ENCODE peak calls at places on chromosomes 16 and 17, in nine cellular contexts. D is fibroblast of lung; H is neuronal stem cell; B is right lobe of liver; Z is CD4-positive, CD25-positive, alpha-beta regulatory T cell; K is DND-41; S is tibial artery; N is upper lobe of right lung; E is adrenal gland. V is an unnamed sample. For H3K4me1 and H3K36me3, the result is how much of the 10 kb centered on the place peaks cover.

GRCh38 chr16:87826798-87827587 is 42.3 kb downstream of the SLC7A5 start:
- DNase-seq in Z (no peak), K (no peak), B (no peak), S (no peak), D (no peak), H (no peak), E (no peak), N (no peak), V (no peak)

GRCh38 chr17:68089881-68090280 is 54.3 kb downstream of the KPNA2 start:
- DNase-seq in K (peak), D (peak), N (peak), B (peak), Z (no peak), S (no peak), E (peak), H (no peak), V (no peak)

GRCh38 chr16:21634216-21634615 is 18.2 kb downstream of the IGSF6 start:
- DNase-seq in K (no peak), N (no peak), Z (no peak), D (no peak), S (no peak), H (no peak), E (peak), B (peak), V (no peak)

GRCh38 chr17:21678451-21679081 is 13.8 kb upstream of the KCNJ18 start:
- DNase-seq in D (no peak), S (peak), K (no peak), Z (no peak), H (no peak), E (no peak), N (peak), B (no peak), V (no peak)

GRCh38 chr17:39116224-39116623 is 35.2 kb downstream of the PLXDC1 start:
- DNase-seq in K (no peak), H (no peak), D (no peak), Z (no peak), N (no peak), S (no peak), E (no peak), B (no peak), V (no peak)

GRCh38 chr16:22843856-22844255 is 29.9 kb downstream of the HS3ST2 start:
- DNase-seq in H (no peak), N (no peak), K (no peak), E (no peak), S (no peak), B (no peak), Z (no peak), D (no peak), V (no peak)

GRCh38 chr17:79631640-79632431 is 21.0 kb upstream of the RBFOX3 start:
- DNase-seq in H (no peak), N (peak), D (no peak), Z (no peak), B (peak), E (peak), K (no peak), S (peak), V (no peak)

GRCh38 chr17:38605852-38606645 is at the start of gene SRCIN1:
- DNase-seq in D (peak), H (peak), E (no peak), Z (peak), K (peak), B (peak), N (peak), S (no peak), V (no peak)

GRCh38 chr17:56833023-56833811 is 503 bp downstream of the C17orf67 start:
- DNase-seq in E (peak), D (peak), H (peak), K (peak), S (peak), B (peak), Z (peak), N (peak), V (peak)

GRCh38 chr17:16511515-16511914 is 19.5 kb upstream of the LRRC75A start:
- DNase-seq in D (no peak), H (no peak), S (peak), B (no peak), E (no peak), Z (no peak), K (no peak), N (no peak), V (no peak)

GRCh38 chr17:68327823-68328557 is 36.7 kb downstream of the ARSG start:
- DNase-seq in E (no peak), S (no peak), H (no peak), D (no peak), Z (no peak), N (no peak), B (no peak), K (no peak), V (no peak)

GRCh38 chr16:14309906-14310305 is 238.8 kb downstream of the MRTFB start:
- DNase-seq in K (no peak), D (peak), H (no peak), N (no peak), S (no peak), B (no peak), E (no peak), Z (no peak), V (no peak)

GRCh38 chr16:88773812-88774291 is 11.2 kb downstream of the PIEZO1 start:
- DNase-seq in N (peak), S (no peak), D (peak), B (peak), Z (no peak), K (no peak), H (no peak), E (peak), V (no peak)

GRCh38 chr17:17836818-17837379 is at the start of gene SREBF1:
- DNase-seq in S (no peak), N (peak), K (peak), Z (no peak), E (peak), B (peak), D (peak), H (peak), V (peak)

GRCh38 chr17:7084058-7084457 is 4.0 kb upstream of the CLEC10A start:
- DNase-seq in Z (no peak), E (no peak), H (no peak), K (no peak), B (no peak), S (peak), D (peak), N (no peak), V (no peak)

GRCh38 chr16:60582528-60582927 is 1453.7 kb downstream of the CDH8 start:
- DNase-seq in E (no peak), Z (no peak), N (no peak), D (no peak), K (no peak), B (no peak), S (no peak), H (no peak), V (no peak)

GRCh38 chr16:84548971-84549844 is 44.7 kb upstream of the MEAK7 start:
- DNase-seq in S (no peak), K (no peak), N (no peak), H (no peak), E (peak), Z (peak), B (peak), D (peak), V (peak)

GRCh38 chr16:4529085-4530060 is 9.2 kb downstream of the CDIP1 start:
- DNase-seq in K (no peak), Z (peak), N (no peak), B (no peak), D (peak), H (no peak), E (no peak), S (no peak), V (no peak)

GRCh38 chr17:32483451-32484019 is 3.3 kb upstream of the CDK5R1 start:
- DNase-seq in E (peak), D (peak), N (peak), K (peak), B (peak), S (peak), H (peak), Z (peak), V (no peak)

GRCh38 chr16:11067697-11068141 is 123.4 kb downstream of the CLEC16A start:
- DNase-seq in Z (no peak), K (no peak), D (no peak), E (no peak), B (peak), S (peak), N (no peak), H (no peak), V (no peak)

GRCh38 chr16:11391576-11391975 is 46.3 kb downstream of the RMI2 start:
- DNase-seq in K (no peak), Z (no peak), D (no peak), E (no peak), B (no peak), S (no peak), H (no peak), N (peak), V (no peak)

GRCh38 chr17:68325961-68326360 is 34.7 kb downstream of the ARSG start:
- DNase-seq in B (no peak), K (no peak), D (no peak), N (no peak), E (no peak), H (no peak), Z (no peak), S (no peak), V (no peak)

GRCh38 chr16:75109732-75110243 is 6.8 kb downstream of the LDHD start:
- DNase-seq in D (no peak), N (peak), B (peak), E (peak), H (no peak), Z (no peak), S (peak), K (peak), V (no peak)

DNA sequence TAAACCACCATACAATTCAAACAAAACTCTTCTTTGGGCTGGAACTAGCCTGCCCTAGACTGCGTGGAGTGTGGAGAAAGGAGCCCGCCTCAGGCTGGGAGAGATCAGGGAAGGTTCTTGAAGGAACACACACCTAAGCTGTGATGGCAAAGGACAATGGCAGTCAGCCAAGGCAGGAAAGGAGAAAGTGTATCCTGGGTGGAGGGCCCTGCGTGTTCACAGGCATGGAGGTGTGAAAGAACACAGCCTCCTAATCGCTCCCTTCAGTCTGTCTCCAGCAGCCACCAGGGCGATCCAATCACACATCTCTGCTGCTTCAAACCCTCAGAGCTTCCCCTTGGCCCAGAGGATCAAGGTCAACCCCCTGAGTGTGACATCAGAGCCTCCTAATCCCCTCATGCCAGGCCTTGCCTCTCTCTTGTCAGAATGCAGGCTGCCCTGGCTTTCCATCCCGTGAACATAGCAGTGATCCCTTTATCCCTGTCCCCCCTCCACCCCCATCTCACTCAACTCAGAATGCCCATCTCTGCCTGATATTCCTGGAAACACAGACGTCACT is 173.0 kb downstream of the KATNIP start:
- DNase-seq in K (no peak), B (no peak), H (no peak), Z (no peak), N (no peak), D (no peak), E (no peak), S (no peak), V (no peak)
- H3K4me1 ChIP-seq in K (under half), B (under half), H (under half), Z (under half), N (under half), D (under half), E (under half), S (under half), V (under half)

GRCh38 chr16:30066882-30067583 is 1.5 kb downstream of the ALDOA start:
- DNase-seq in K (no peak), N (no peak), Z (no peak), S (peak), B (peak), D (no peak), E (peak), H (no peak), V (no peak)
- H3K36me3 ChIP-seq in K (half or more), N (half or more), Z (under half), S (half or more), B (under half), D (under half), E (under half), H (half or more), V (under half)

DNA sequence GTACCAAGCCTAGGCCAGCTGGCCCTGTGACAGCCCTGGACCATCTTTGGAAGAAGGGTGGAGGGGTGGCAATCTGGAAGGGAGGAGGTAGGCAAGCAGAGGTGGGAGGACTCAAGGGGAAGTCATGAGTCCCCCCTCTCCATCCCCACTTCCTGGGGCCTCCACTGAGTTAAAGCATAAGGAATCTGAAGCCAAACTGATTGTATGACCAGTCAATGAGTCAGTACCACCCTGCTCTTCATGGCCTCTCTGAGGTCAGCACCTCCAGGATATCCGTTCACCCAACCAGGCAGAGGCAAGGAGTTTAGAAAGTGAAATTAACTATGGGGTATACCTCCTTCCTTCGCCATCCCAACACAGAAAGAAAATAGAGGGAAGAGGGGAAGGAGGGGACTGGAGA is 272.7 kb downstream of the SOX9 start:
- DNase-seq in N (no peak), B (no peak), D (peak), E (no peak), H (no peak), Z (no peak), K (no peak), S (no peak), V (no peak)
- H3K27ac ChIP-seq in N (no peak), B (no peak), D (peak), E (no peak), H (no peak), Z (no peak), K (no peak), S (no peak), V (no peak)

GRCh38 chr16:19859166-19859565 is 25.5 kb downstream of the GPRC5B start:
- DNase-seq in S (no peak), H (no peak), K (no peak), E (no peak), N (no peak), D (no peak), B (no peak), Z (no peak), V (no peak)

GRCh38 chr16:19858006-19858653 is 26.5 kb downstream of the GPRC5B start:
- DNase-seq in N (no peak), B (no peak), K (no peak), E (no peak), Z (no peak), D (peak), S (peak), H (no peak), V (no peak)

GRCh38 chr16:19859603-19860002 is 25.0 kb downstream of the GPRC5B start:
- DNase-seq in D (no peak), Z (no peak), B (no peak), S (no peak), E (no peak), H (no peak), K (no peak), N (no peak), V (no peak)

GRCh38 chr16:19857593-19857992 is 27.1 kb downstream of the GPRC5B start:
- DNase-seq in Z (no peak), N (no peak), K (no peak), H (no peak), B (no peak), D (no peak), S (no peak), E (no peak), V (no peak)

DNA sequence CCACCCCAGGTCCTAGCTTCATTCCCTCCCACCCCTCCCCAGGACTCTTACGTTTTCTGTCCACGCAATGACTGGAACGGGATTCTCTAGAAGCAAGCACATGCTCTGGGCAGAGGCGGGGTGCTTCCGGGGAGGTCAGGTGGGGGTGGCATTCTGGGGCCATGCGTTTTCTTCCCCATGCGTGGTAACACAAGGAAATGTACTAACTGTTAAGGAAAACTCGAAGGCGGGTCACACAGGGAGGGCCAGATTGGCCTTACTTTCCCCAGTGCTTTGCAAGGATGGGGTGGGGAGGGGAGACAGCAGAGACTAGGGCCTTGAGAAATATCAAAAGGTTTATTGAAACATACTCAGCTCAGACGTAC is 26.0 kb downstream of the GPRC5B start:
- DNase-seq in H (no peak), Z (no peak), N (no peak), B (no peak), S (no peak), K (no peak), E (no peak), D (no peak), V (no peak)
- H3K4me1 ChIP-seq in H (under half), Z (under half), N (under half), B (under half), S (under half), K (under half), E (under half), D (under half), V (under half)

GRCh38 chr17:8147805-8148404 is 4.3 kb downstream of the PER1 start:
- DNase-seq in E (peak), Z (peak), H (no peak), N (no peak), K (no peak), S (no peak), D (no peak), B (no peak), V (no peak)

GRCh38 chr17:8148560-8148959 is 3.6 kb downstream of the PER1 start:
- DNase-seq in N (peak), E (peak), B (no peak), H (no peak), K (no peak), D (no peak), S (no peak), Z (no peak), V (no peak)

GRCh38 chr17:8146381-8147140 is 5.6 kb downstream of the PER1 start:
- DNase-seq in B (no peak), Z (no peak), S (no peak), D (no peak), N (peak), H (no peak), K (no peak), E (peak), V (no peak)

GRCh38 chr17:8145811-8146210 is 6.4 kb downstream of the PER1 start:
- DNase-seq in S (no peak), N (peak), B (no peak), K (no peak), E (peak), Z (peak), H (no peak), D (no peak), V (no peak)

DNA sequence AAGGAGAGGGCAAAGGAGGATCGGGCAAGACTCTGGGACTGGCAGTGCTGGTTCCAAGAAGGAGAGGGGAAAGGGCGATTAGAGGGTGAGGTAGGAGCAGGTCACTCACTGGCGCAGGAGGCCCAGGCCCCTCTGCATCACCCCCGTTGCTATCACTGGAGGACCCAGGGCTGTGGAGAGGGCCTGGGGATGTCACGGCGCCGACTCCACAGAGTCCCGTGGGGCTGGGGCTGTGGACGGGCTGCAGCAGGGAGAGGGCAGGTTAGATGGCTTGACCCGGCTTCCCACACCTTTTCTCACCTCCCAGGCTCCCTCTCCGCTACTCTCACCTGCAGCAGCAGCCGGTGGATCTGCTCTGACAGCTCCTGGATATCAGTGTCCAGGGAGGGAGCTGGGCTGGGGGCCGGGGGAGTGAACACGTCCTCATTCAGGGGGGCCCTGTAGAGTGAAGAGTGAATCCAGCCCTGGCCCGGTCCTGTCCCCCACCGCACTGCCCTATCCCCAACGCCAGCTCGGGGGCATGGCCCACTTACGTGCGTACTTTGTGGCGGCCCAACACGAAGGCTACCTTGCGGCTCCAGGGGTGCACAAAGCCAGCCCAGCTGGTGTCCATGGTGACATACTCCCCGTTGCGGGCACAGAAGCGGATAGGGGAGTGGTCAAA is 4.9 kb downstream of the PER1 start:
- DNase-seq in Z (no peak), S (no peak), B (no peak), H (no peak), N (peak), E (peak), K (no peak), D (no peak), V (no peak)
- H3K36me3 ChIP-seq in Z (half or more), S (half or more), B (half or more), H (half or more), N (half or more), E (under half), K (half or more), D (under half), V (half or more)

DNA sequence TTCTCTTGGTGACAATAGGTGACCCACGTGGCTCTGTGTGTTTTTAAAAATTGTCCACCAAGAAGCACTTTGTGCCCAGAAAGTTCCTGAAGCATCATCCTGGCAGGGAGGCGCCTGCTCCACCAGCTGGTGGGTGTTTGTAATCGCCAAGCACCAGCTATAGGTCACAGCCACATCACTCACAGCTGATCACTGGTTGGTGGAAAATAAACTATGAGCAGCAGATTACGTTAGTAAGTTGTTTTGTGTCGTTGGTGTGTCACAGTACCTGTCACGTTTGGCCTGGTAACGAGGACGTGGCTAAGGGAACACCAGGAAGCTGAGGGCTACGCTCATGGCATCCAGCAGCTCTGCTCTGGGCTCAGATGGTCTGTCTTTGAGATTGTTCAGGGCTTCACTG is 10.1 kb downstream of the MRM3 start:
- DNase-seq in B (no peak), K (no peak), E (no peak), Z (no peak), H (no peak), S (no peak), N (no peak), D (peak), V (no peak)
- H3K27ac ChIP-seq in B (no peak), K (no peak), E (no peak), Z (no peak), H (no peak), S (no peak), N (no peak), D (peak), V (no peak)

GRCh38 chr17:43039646-43040045 is 14.6 kb downstream of the RND2 start:
- DNase-seq in E (no peak), D (no peak), Z (no peak), S (no peak), B (no peak), H (no peak), K (no peak), N (no peak), V (no peak)
- H3K4me1 ChIP-seq in E (under half), D (under half), Z (under half), S (under half), B (under half), H (under half), K (under half), N (under half), V (under half)

GRCh38 chr17:40462343-40463121 is 19.3 kb downstream of the IGFBP4 start:
- DNase-seq in Z (no peak), D (no peak), N (no peak), B (no peak), E (no peak), S (no peak), K (no peak), H (no peak), V (no peak)
- H3K36me3 ChIP-seq in Z (under half), D (under half), N (under half), B (under half), E (under half), S (under half), K (under half), H (under half), V (under half)

V was measured in effector memory CD4-positive, alpha-beta T cell.